ENCODE peak calls at places on chromosomes 16 and 17, in six cellular contexts. L, C, V, U, Q and N are unnamed samples.

GRCh38 chr16:825298-826061 is 24.9 kb upstream of the GNG13 start:
- DNase-seq in L (no peak), C (no peak), V (no peak), U (no peak), Q (no peak), N (no peak)

GRCh38 chr17:55436224-55437164 is 14.9 kb upstream of the MMD start:
- DNase-seq in L (no peak), C (no peak), V (no peak), U (no peak), Q (no peak), N (no peak)

GRCh38 chr17:41988418-41988817 is 21.8 kb downstream of the CNP start:
- DNase-seq in L (no peak), C (no peak), V (no peak), U (no peak), Q (no peak), N (no peak)

GRCh38 chr17:3524024-3524423 is 33.6 kb downstream of the TRPV3 start:
- DNase-seq in L (no peak), C (no peak), V (no peak), U (no peak), Q (no peak), N (no peak)

GRCh38 chr16:85436636-85437160 is 176.4 kb upstream of the GSE1 start:
- DNase-seq in L (peak), C (no peak), V (no peak), U (no peak), Q (no peak), N (no peak)

GRCh38 chr17:4968916-4969550 is 1.4 kb upstream of the SPAG7 start:
- DNase-seq in L (no peak), C (no peak), V (no peak), U (peak), Q (no peak), N (no peak)

GRCh38 chr17:75619506-75620431 is 13.5 kb upstream of the SMIM5 start:
- DNase-seq in L (peak), C (no peak), V (no peak), U (no peak), Q (no peak), N (no peak)

GRCh38 chr16:72905581-72905980 is 142.3 kb downstream of the ZFHX3 start:
- DNase-seq in L (no peak), C (no peak), V (no peak), U (peak), Q (no peak), N (no peak)

GRCh38 chr16:27826893-27827289 is 236.6 kb downstream of the GSG1L start:
- DNase-seq in L (no peak), C (no peak), V (no peak), U (no peak), Q (no peak), N (peak)

GRCh38 chr16:87897563-87898505 is 28.5 kb upstream of the SLC7A5 start:
- DNase-seq in L (no peak), C (peak), V (peak), U (no peak), Q (no peak), N (no peak)

GRCh38 chr16:72937360-72937759 is 110.6 kb downstream of the ZFHX3 start:
- DNase-seq in L (no peak), C (no peak), V (no peak), U (no peak), Q (no peak), N (no peak)

GRCh38 chr16:79768594-79768993 is 168.1 kb upstream of the MAF start:
- DNase-seq in L (no peak), C (no peak), V (no peak), U (no peak), Q (no peak), N (no peak)